ENCODE peak calls at places on chromosomes 6 and 20, in ten cellular contexts. A is epithelial cell of prostate, U is cardiac fibroblast, H is NCI-H1417, P is AG08395, K is GM23248, Y is HFFc6, O is T follicular helper cell, Z is omental fat pad, W is AG10803. Q is an unnamed sample.

GRCh38 chr6:5030596-5031136 is 26.8 kb upstream of the RPP40 start:
- DNase-seq in A (no peak), U (peak), H (peak), P (peak), K (peak), Y (peak), O (peak), Z (peak), W (peak), Q (peak)

GRCh38 chr20:60586417-60587105 is 628.3 kb downstream of the CDH26 start:
- DNase-seq in A (no peak), U (no peak), H (peak), P (no peak), K (no peak), Y (no peak), O (no peak), Z (no peak), W (no peak), Q (no peak)

GRCh38 chr6:27669278-27669797 is 196.4 kb upstream of the ZNF184 start:
- DNase-seq in A (no peak), U (no peak), H (no peak), P (no peak), K (peak), Y (no peak), O (no peak), Z (no peak), W (no peak), Q (no peak)

GRCh38 chr20:5003626-5004025 is 2.3 kb upstream of the SLC23A2 start:
- DNase-seq in A (no peak), U (no peak), H (no peak), P (no peak), K (no peak), Y (no peak), O (no peak), Z (no peak), W (no peak), Q (no peak)

GRCh38 chr20:38156280-38156679 is 8.8 kb downstream of the TGM2 start:
- DNase-seq in A (no peak), U (no peak), H (no peak), P (no peak), K (no peak), Y (no peak), O (no peak), Z (no peak), W (no peak), Q (no peak)

GRCh38 chr6:163159689-163160088 is 254.8 kb upstream of the QKI start:
- DNase-seq in A (no peak), U (no peak), H (no peak), P (no peak), K (no peak), Y (no peak), O (no peak), Z (no peak), W (no peak), Q (no peak)

GRCh38 chr6:118889163-118889562 is 4.8 kb upstream of the ASF1A start:
- DNase-seq in A (no peak), U (no peak), H (peak), P (no peak), K (no peak), Y (no peak), O (no peak), Z (no peak), W (no peak), Q (no peak)

GRCh38 chr6:128482642-128483041 is 37.8 kb downstream of the PTPRK start:
- DNase-seq in A (no peak), U (no peak), H (no peak), P (no peak), K (no peak), Y (no peak), O (no peak), Z (no peak), W (no peak), Q (no peak)

GRCh38 chr6:151443911-151444621 is 7.9 kb downstream of the RMND1 start:
- DNase-seq in A (no peak), U (no peak), H (no peak), P (no peak), K (no peak), Y (no peak), O (no peak), Z (no peak), W (peak), Q (no peak)

GRCh38 chr6:11179088-11179977 is 53.1 kb downstream of the NEDD9 start:
- DNase-seq in A (no peak), U (no peak), H (peak), P (no peak), K (no peak), Y (no peak), O (no peak), Z (no peak), W (no peak), Q (no peak)

GRCh38 chr6:99602519-99603420 is 3.9 kb upstream of the PRDM13 start:
- DNase-seq in A (no peak), U (no peak), H (no peak), P (no peak), K (no peak), Y (no peak), O (no peak), Z (no peak), W (no peak), Q (no peak)

GRCh38 chr20:62780204-62780603 is 16.1 kb upstream of the MRGBP start:
- DNase-seq in A (no peak), U (no peak), H (peak), P (no peak), K (no peak), Y (no peak), O (no peak), Z (no peak), W (no peak), Q (no peak)

GRCh38 chr6:139568956-139569538 is 194.6 kb upstream of the CITED2 start:
- DNase-seq in A (peak), U (peak), H (no peak), P (peak), K (peak), Y (peak), O (no peak), Z (no peak), W (peak), Q (no peak)

GRCh38 chr6:113495521-113495920 is 361.6 kb upstream of the MARCKS start:
- DNase-seq in A (peak), U (peak), H (no peak), P (peak), K (peak), Y (peak), O (no peak), Z (no peak), W (peak), Q (peak)

GRCh38 chr20:54431545-54431944 is 43.8 kb upstream of the DOK5 start:
- DNase-seq in A (no peak), U (peak), H (no peak), P (no peak), K (peak), Y (no peak), O (no peak), Z (no peak), W (peak), Q (no peak)